ENCODE peak calls at places on chromosomes 16 and 17, in eight cellular contexts. X, G, O, U, C, Q, W and N are unnamed samples.

GRCh38 chr17:65483438-65483837 is 78.0 kb downstream of the AXIN2 start:
- DNase-seq in O (no peak), X (no peak), Q (no peak), C (no peak), W (no peak), G (no peak), U (no peak), N (no peak)

GRCh38 chr17:68320311-68320865 is 29.1 kb downstream of the ARSG start:
- DNase-seq in C (no peak), O (no peak), X (no peak), W (no peak), Q (no peak), U (no peak), G (no peak), N (no peak)

GRCh38 chr16:81544261-81544660 is 99.7 kb downstream of the CMIP start:
- DNase-seq in X (no peak), Q (no peak), G (no peak), U (no peak), O (no peak), C (no peak), W (no peak), N (no peak)

GRCh38 chr16:67963325-67964321 is 4.8 kb downstream of the SLC12A4 start:
- DNase-seq in O (no peak), Q (no peak), G (no peak), C (no peak), W (no peak), U (no peak), X (no peak), N (no peak)

GRCh38 chr17:44898768-44899073 is 524 bp downstream of the EFTUD2 start:
- DNase-seq in O (no peak), U (peak; percentile 37), X (no peak), Q (no peak), C (no peak), W (peak; percentile 57), G (peak; percentile 56), N (no peak)

GRCh38 chr17:7656958-7657715 is 6.4 kb downstream of the ATP1B2 start:
- DNase-seq in C (no peak), O (peak; percentile 73), U (no peak), W (no peak), G (no peak), X (no peak), Q (peak; percentile 74), N (peak; percentile 73)

GRCh38 chr17:82631544-82631943 is 16.7 kb downstream of the WDR45B start:
- DNase-seq in W (no peak), U (no peak), C (no peak), G (no peak), O (no peak), X (no peak), Q (no peak), N (no peak)

GRCh38 chr16:67540756-67541155 is 12.1 kb downstream of the RIPOR1 start:
- DNase-seq in O (no peak), U (no peak), X (no peak), C (no peak), G (no peak), W (no peak), Q (no peak), N (no peak)

GRCh38 chr16:58655215-58655596 is 25.6 kb upstream of the CNOT1 start:
- DNase-seq in W (no peak), G (no peak), O (no peak), X (no peak), U (no peak), Q (no peak), C (no peak), N (no peak)

GRCh38 chr17:28252436-28252835 is 66.6 kb upstream of the TMEM97 start:
- DNase-seq in O (no peak), U (no peak), C (no peak), G (no peak), W (peak; percentile 86), Q (no peak), X (no peak), N (no peak)

GRCh38 chr17:17682293-17682736 is 1.1 kb downstream of the RAI1 start:
- DNase-seq in O (peak; percentile 54), G (peak; percentile 69), X (no peak), W (no peak), Q (peak; percentile 43), C (no peak), U (peak; percentile 73), N (peak; percentile 41)

GRCh38 chr17:12927541-12928425 is 90.0 kb downstream of the ELAC2 start:
- DNase-seq in X (no peak), C (no peak), G (no peak), U (no peak), W (peak; percentile 47), O (peak; percentile 20), Q (no peak), N (no peak)

GRCh38 chr16:72913551-72913950 is 134.4 kb downstream of the ZFHX3 start:
- DNase-seq in Q (no peak), U (no peak), G (no peak), C (no peak), W (no peak), X (no peak), O (no peak), N (no peak)

GRCh38 chr17:78184868-78185267 is 2.0 kb downstream of the TK1 start:
- DNase-seq in W (no peak), O (no peak), Q (no peak), U (no peak), X (no peak), C (no peak), G (peak; percentile 49), N (peak; percentile 30)

GRCh38 chr16:78770353-78771091 is 671.1 kb downstream of the WWOX start:
- DNase-seq in C (peak; percentile 30), X (no peak), G (peak; percentile 68), Q (peak; percentile 79), U (peak; percentile 83), W (peak; percentile 39), O (peak; percentile 72), N (peak; percentile 73)

GRCh38 chr17:68318103-68318991 is 27.1 kb downstream of the ARSG start:
- DNase-seq in C (no peak), Q (no peak), G (no peak), W (peak; percentile 72), O (no peak), U (no peak), X (no peak), N (no peak)

GRCh38 chr16:55941552-55941951 is 66.4 kb upstream of the CES5A start:
- DNase-seq in Q (no peak), G (no peak), U (no peak), X (no peak), C (no peak), O (no peak), W (no peak), N (no peak)

GRCh38 chr17:81665205-81666091 is 957 bp downstream of the OXLD1 start:
- DNase-seq in G (no peak), C (no peak), Q (no peak), O (no peak), W (peak; percentile 24), U (peak; percentile 81), X (no peak), N (no peak)

GRCh38 chr16:57882797-57883196 is 80.5 kb upstream of the KIFC3 start:
- DNase-seq in X (no peak), W (peak; percentile 28), U (no peak), C (no peak), Q (no peak), G (no peak), O (no peak), N (no peak)

GRCh38 chr16:28513484-28514181 is 7.0 kb upstream of the IL27 start:
- DNase-seq in U (no peak), Q (no peak), X (no peak), O (no peak), C (no peak), G (no peak), W (no peak), N (no peak)

GRCh38 chr16:19809693-19810092 is 75.0 kb downstream of the GPRC5B start:
- DNase-seq in Q (no peak), O (no peak), X (no peak), U (no peak), W (no peak), C (no peak), G (no peak), N (no peak)

GRCh38 chr17:67431210-67432015 is 54.3 kb downstream of the PITPNC1 start:
- DNase-seq in O (no peak), G (no peak), C (no peak), W (peak; percentile 88), X (peak; percentile 63), U (peak; percentile 36), Q (no peak), N (no peak)

GRCh38 chr17:42846594-42847280 is 2.4 kb downstream of the AOC2 start:
- DNase-seq in G (no peak), C (no peak), X (no peak), W (peak; percentile 76), O (no peak), Q (no peak), U (no peak), N (no peak)

GRCh38 chr17:60161598-60162330 is 12.0 kb downstream of the CA4 start:
- DNase-seq in O (no peak), W (no peak), C (no peak), X (no peak), Q (peak; percentile 61), U (no peak), G (no peak), N (peak; percentile 50)

GRCh38 chr17:16428098-16428882 is 12.9 kb downstream of the TRPV2 start:
- DNase-seq in U (peak; percentile 75), C (peak; percentile 43), Q (peak; percentile 84), O (peak; percentile 59), X (no peak), W (peak; percentile 68), G (peak; percentile 64), N (peak; percentile 67)
- TF ChIP-seq CTCF in U (peak; percentile 59), C (peak; percentile 74), Q (peak; percentile 79), O (peak; percentile 70), X (peak; percentile 83), W (peak; percentile 81), G (peak; percentile 60), N (peak; percentile 64)

GRCh38 chr17:36755586-36755985 is 154.2 kb downstream of the MRM1 start:
- DNase-seq in U (peak; percentile 67), X (no peak), G (no peak), O (no peak), C (no peak), Q (no peak), W (peak; percentile 4), N (no peak)
- TF ChIP-seq CTCF in U (peak; percentile 65), X (peak; percentile 24), G (no peak), O (no peak), C (peak; percentile 47), Q (no peak), W (peak; percentile 37), N (peak; percentile 22)

GRCh38 chr16:49274936-49275730 is 6.5 kb downstream of the CBLN1 start:
- DNase-seq in G (no peak), X (no peak), Q (peak; percentile 59), C (no peak), W (no peak), U (no peak), O (no peak), N (peak; percentile 58)
- TF ChIP-seq CTCF in G (no peak), X (no peak), Q (no peak), C (no peak), W (no peak), U (no peak), O (no peak), N (no peak)

GRCh38 chr16:21685034-21685455 is 21.3 kb downstream of the OTOA start:
- DNase-seq in Q (no peak), U (no peak), X (no peak), C (peak; percentile 42), G (no peak), O (no peak), W (no peak), N (peak; percentile 78)

GRCh38 chr16:21689107-21689506 is 25.3 kb downstream of the OTOA start:
- DNase-seq in X (no peak), Q (no peak), W (no peak), U (no peak), O (no peak), C (no peak), G (no peak), N (no peak)

GRCh38 chr16:21683184-21683583 is 19.4 kb downstream of the OTOA start:
- DNase-seq in W (no peak), U (no peak), O (no peak), Q (no peak), X (no peak), C (no peak), G (no peak), N (no peak)

GRCh38 chr16:21684199-21684598 is 20.4 kb downstream of the OTOA start:
- DNase-seq in Q (no peak), O (no peak), U (peak; percentile 56), C (no peak), W (peak; percentile 4), X (no peak), G (no peak), N (no peak)
- TF ChIP-seq CTCF in Q (peak; percentile 75), O (peak; percentile 29), U (peak; percentile 84), C (peak; percentile 43), W (peak; percentile 58), X (peak; percentile 49), G (peak; percentile 29), N (peak; percentile 39)